ENCODE peak calls at places on chromosomes 11 and 22, in nine cellular contexts. K is activated naive CD8-positive, alpha-beta T cell treated with anti-CD3 and anti-CD28 coated beads, Interleukin-2, amount 10 ng/mL, durations not matched to agents 7 days and 5 days; H is AG04450; N is activated T-cell treated with anti-CD3 and anti-CD28 coated beads, Interleukin-2, amount 50 U/mL, for 72 hours; A is NCI-H774; M is heart left ventricle; V is GDM1; F is naive thymus-derived CD8-positive, alpha-beta T cell; D is fibroblast of the aortic adventitia. L is an unnamed sample.

GRCh38 chr11:120883404-120884135 is 140.3 kb upstream of the TBCEL start:
- DNase-seq in V (no peak), A (no peak), D (peak), N (no peak), H (peak), F (no peak), M (peak), K (no peak), L (no peak)

GRCh38 chr11:2919837-2920236 is 9.4 kb downstream of the PHLDA2 start:
- DNase-seq in D (no peak), M (no peak), V (no peak), N (no peak), K (no peak), F (no peak), A (no peak), H (no peak), L (no peak)

GRCh38 chr11:116576523-116576922 is 196.3 kb downstream of the BUD13 start:
- DNase-seq in D (no peak), K (no peak), M (no peak), V (no peak), A (no peak), F (no peak), N (no peak), H (no peak), L (no peak)

GRCh38 chr11:612201-612960 is 3.4 kb downstream of the IRF7 start:
- DNase-seq in A (peak), V (no peak), K (no peak), F (no peak), M (no peak), H (no peak), D (no peak), N (no peak), L (no peak)

GRCh38 chr11:118434553-118435232 is 1.6 kb upstream of the KMT2A start:
- DNase-seq in A (no peak), V (no peak), F (peak), D (peak), N (peak), K (peak), M (peak), H (no peak), L (no peak)

GRCh38 chr11:65187146-65187675 is 5.5 kb downstream of the CAPN1 start:
- DNase-seq in H (no peak), F (no peak), M (no peak), N (no peak), A (no peak), V (no peak), K (no peak), D (no peak), L (no peak)

GRCh38 chr11:50174189-50174588 is 141.5 kb downstream of the OR4C45 start:
- DNase-seq in V (no peak), H (no peak), A (no peak), F (no peak), N (no peak), M (no peak), K (no peak), D (peak), L (no peak)

GRCh38 chr11:64043545-64043944 is 7.8 kb downstream of the FLRT1 start:
- DNase-seq in A (no peak), N (no peak), F (no peak), H (no peak), M (no peak), K (no peak), V (no peak), D (no peak), L (no peak)

GRCh38 chr11:30106222-30106621 is 89.4 kb upstream of the KCNA4 start:
- DNase-seq in F (no peak), N (no peak), V (no peak), D (no peak), A (no peak), K (no peak), H (no peak), M (no peak), L (no peak)

GRCh38 chr11:23103403-23103802 is 243.1 kb upstream of the CCDC179 start:
- DNase-seq in V (no peak), N (no peak), H (no peak), A (no peak), D (no peak), K (no peak), F (no peak), M (no peak), L (no peak)

GRCh38 chr11:60970369-60970774 is 1.1 kb upstream of the CD6 start:
- DNase-seq in A (peak), H (no peak), D (peak), F (peak), N (peak), K (peak), V (peak), M (peak), L (no peak)

GRCh38 chr11:68025047-68025446 is 5.4 kb upstream of the NDUFS8 start:
- DNase-seq in V (no peak), D (no peak), M (no peak), K (no peak), H (no peak), N (no peak), A (no peak), F (no peak), L (no peak)

GRCh38 chr22:40276877-40277823 is 69.2 kb upstream of the ADSL start:
- DNase-seq in M (peak), F (no peak), A (no peak), N (no peak), H (no peak), K (no peak), V (no peak), D (peak), L (no peak)

GRCh38 chr11:30895046-30895445 is 308.9 kb upstream of the MPPED2 start:
- DNase-seq in N (no peak), A (no peak), M (no peak), F (no peak), K (no peak), V (no peak), H (no peak), D (no peak), L (no peak)

GRCh38 chr11:90646266-90646665 is 423.4 kb upstream of the CHORDC1 start:
- DNase-seq in N (no peak), A (no peak), K (no peak), M (no peak), H (no peak), F (no peak), V (no peak), D (no peak), L (no peak)

GRCh38 chr11:65445604-65446445 is 23.2 kb downstream of the NEAT1 start:
- DNase-seq in A (no peak), K (peak), D (peak), V (no peak), F (no peak), H (no peak), N (no peak), M (no peak), L (no peak)

GRCh38 chr22:19446603-19447387 is 716 bp downstream of the C22orf39 start:
- DNase-seq in H (no peak), V (no peak), N (no peak), A (no peak), M (no peak), F (no peak), D (no peak), K (no peak), L (no peak)

GRCh38 chr11:20164152-20164551 is 3.9 kb upstream of the DBX1 start:
- DNase-seq in A (peak), D (no peak), V (no peak), K (no peak), F (no peak), H (no peak), M (no peak), N (no peak), L (no peak)

GRCh38 chr11:57476883-57477506 is 16.7 kb downstream of the RTN4RL2 start:
- DNase-seq in V (no peak), F (no peak), A (no peak), D (no peak), H (no peak), M (peak), K (no peak), N (peak), L (no peak)

GRCh38 chr11:35160902-35161585 is 22.1 kb downstream of the CD44 start:
- DNase-seq in H (no peak), F (no peak), D (peak), K (no peak), M (no peak), A (no peak), V (no peak), N (no peak), L (no peak)

GRCh38 chr22:45493286-45493771 is 9.4 kb upstream of the FBLN1 start:
- DNase-seq in H (no peak), A (no peak), V (no peak), F (no peak), K (no peak), N (no peak), D (peak), M (no peak), L (peak)

GRCh38 chr22:39240841-39241631 is 3.7 kb downstream of the PDGFB start:
- DNase-seq in M (peak), D (no peak), H (no peak), V (no peak), F (no peak), A (no peak), K (peak), N (peak), L (no peak)

GRCh38 chr11:57637626-57638004 is 12.1 kb downstream of the YPEL4 start:
- DNase-seq in D (no peak), H (no peak), V (no peak), K (no peak), A (no peak), M (no peak), F (no peak), N (no peak), L (no peak)

GRCh38 chr11:82117339-82117738 is 616.3 kb downstream of the FAM181B start:
- DNase-seq in N (no peak), M (no peak), F (no peak), V (no peak), A (no peak), K (no peak), H (no peak), D (no peak), L (no peak)

GRCh38 chr22:17822087-17822486 is 47.8 kb upstream of the BID start:
- DNase-seq in H (no peak), V (no peak), K (no peak), N (no peak), F (no peak), M (no peak), D (no peak), A (no peak), L (no peak)

GRCh38 chr11:13225058-13226001 is 52.3 kb upstream of the BMAL1 start:
- DNase-seq in D (no peak), K (no peak), H (no peak), F (no peak), N (no peak), M (no peak), V (no peak), A (no peak), L (no peak)

GRCh38 chr11:15897211-15897960 is 459.0 kb downstream of the SOX6 start:
- DNase-seq in F (no peak), M (no peak), D (peak), H (peak), K (no peak), V (no peak), N (no peak), A (no peak), L (peak)

GRCh38 chr11:10731064-10731680 is 19.9 kb upstream of the CTR9 start:
- DNase-seq in V (no peak), H (no peak), K (no peak), M (no peak), F (no peak), A (no peak), D (no peak), N (no peak), L (no peak)

GRCh38 chr11:43810929-43811596 is 69.6 kb upstream of the ALKBH3 start:
- DNase-seq in F (no peak), H (no peak), K (no peak), V (no peak), D (peak), M (no peak), A (no peak), N (no peak), L (no peak)

GRCh38 chr11:94671553-94672366 is 96.4 kb upstream of the AMOTL1 start:
- DNase-seq in F (no peak), V (no peak), N (no peak), M (no peak), K (no peak), H (no peak), D (no peak), A (no peak), L (no peak)

GRCh38 chr11:118435233-118435892 is 929 bp upstream of the KMT2A start:
- DNase-seq in F (peak), V (peak), H (no peak), M (peak), K (peak), A (peak), D (peak), N (peak), L (no peak)

GRCh38 chr11:111283945-111284481 is 14.3 kb upstream of the POU2AF3 start:
- DNase-seq in F (no peak), K (no peak), D (no peak), A (no peak), M (peak), H (peak), V (no peak), N (no peak), L (peak)

L was measured in BJ.